ENCODE peak calls at places on chromosomes 16 and 17, in five cellular contexts. V, J, Q, O and Y are unnamed samples.

GRCh38 chr16:21704733-21705132 is 41.0 kb downstream of the OTOA start:
- DNase-seq in V (no peak), J (peak; percentile 68), Q (no peak), O (no peak), Y (no peak)

GRCh38 chr17:81049973-81050551 is 15.1 kb downstream of the BAIAP2 start:
- DNase-seq in V (no peak), J (no peak), Q (peak; percentile 87), O (no peak), Y (peak; percentile 48)

GRCh38 chr17:37255434-37255833 is 120.4 kb upstream of the C17orf78 start:
- DNase-seq in V (no peak), J (no peak), Q (no peak), O (no peak), Y (no peak)

GRCh38 chr17:7220593-7221280 is 999 bp downstream of the ACADVL start:
- DNase-seq in V (no peak), J (peak; percentile 71), Q (peak; percentile 84), O (peak; percentile 92), Y (peak; percentile 78)

GRCh38 chr16:65684230-65684629 is 562.4 kb upstream of the CDH11 start:
- DNase-seq in V (no peak), J (no peak), Q (no peak), O (no peak), Y (no peak)

GRCh38 chr16:11391576-11391975 is 46.3 kb downstream of the RMI2 start:
- DNase-seq in V (no peak), J (no peak), Q (peak; percentile 92), O (no peak), Y (no peak)

GRCh38 chr16:67249178-67249759 is 490 bp downstream of the SLC9A5 start:
- DNase-seq in V (no peak), J (no peak), Q (no peak), O (no peak), Y (peak; percentile 63)

GRCh38 chr17:77942111-77942988 is 16.2 kb upstream of the TNRC6C start:
- DNase-seq in V (no peak), J (peak; percentile 80), Q (no peak), O (no peak), Y (no peak)

GRCh38 chr17:36197389-36197708 is 791 bp upstream of the CCL3L1 start:
- DNase-seq in V (peak; percentile 16), J (no peak), Q (no peak), O (no peak), Y (no peak)

GRCh38 chr17:40818733-40819527 is 3.5 kb downstream of the KRT10 start:
- DNase-seq in V (peak; percentile 75), J (peak; percentile 84), Q (peak; percentile 91), O (peak; percentile 80), Y (peak; percentile 92)

GRCh38 chr16:85329999-85330693 is 217.9 kb upstream of the CIBAR2 start:
- DNase-seq in V (no peak), J (no peak), Q (no peak), O (no peak), Y (peak; percentile 46)

GRCh38 chr17:33531311-33531710 is 238.2 kb upstream of the ASIC2 start:
- DNase-seq in V (no peak), J (no peak), Q (no peak), O (no peak), Y (no peak)

GRCh38 chr17:41785091-41785875 is 1.2 kb downstream of the JUP start:
- DNase-seq in V (peak; percentile 49), J (no peak), Q (no peak), O (no peak), Y (peak; percentile 68)

GRCh38 chr16:424623-425081 is 797 bp upstream of the RAB11FIP3 start:
- DNase-seq in V (peak; percentile 30), J (peak; percentile 57), Q (no peak), O (no peak), Y (peak; percentile 87)

GRCh38 chr17:6514371-6514770 is 42.0 kb downstream of the PITPNM3 start:
- DNase-seq in V (no peak), J (no peak), Q (no peak), O (no peak), Y (no peak)

GRCh38 chr17:44108440-44109311 is 14.8 kb downstream of the HDAC5 start:
- DNase-seq in V (peak; percentile 91), J (peak; percentile 91), Q (peak; percentile 75), O (peak; percentile 96), Y (peak; percentile 93)

GRCh38 chr17:14575349-14575966 is 274.6 kb downstream of the HS3ST3B1 start:
- DNase-seq in V (no peak), J (no peak), Q (no peak), O (no peak), Y (no peak)

GRCh38 chr17:72943826-72944689 is 148.4 kb downstream of the SLC39A11 start:
- DNase-seq in V (no peak), J (no peak), Q (no peak), O (no peak), Y (no peak)
- H3K4me1 ChIP-seq in V (no peaks in the 10 kb centered on the region), J (no peaks in the 10 kb centered on the region), Q (no peaks in the 10 kb centered on the region), O (no peaks in the 10 kb centered on the region), Y (no peaks in the 10 kb centered on the region)

GRCh38 chr17:50198026-50198669 is 3.3 kb downstream of the COL1A1 start:
- DNase-seq in V (peak; percentile 61), J (peak; percentile 76), Q (no peak), O (peak; percentile 86), Y (peak; percentile 64)

GRCh38 chr17:50200447-50201225 is 795 bp downstream of the COL1A1 start:
- DNase-seq in V (peak; percentile 88), J (peak; percentile 93), Q (peak; percentile 94), O (peak; percentile 95), Y (peak; percentile 93)

GRCh38 chr17:50199651-50200446 is 1.6 kb downstream of the COL1A1 start:
- DNase-seq in V (peak; percentile 93), J (peak; percentile 90), Q (peak; percentile 95), O (peak; percentile 96), Y (peak; percentile 87)

GRCh38 chr17:50201226-50201854 is at the start of gene COL1A1:
- DNase-seq in V (peak; percentile 76), J (peak; percentile 77), Q (peak; percentile 77), O (no peak), Y (peak; percentile 83)

GRCh38 chr17:50199211-50199633 is 2.2 kb downstream of the COL1A1 start:
- DNase-seq in V (no peak), J (no peak), Q (no peak), O (no peak), Y (peak; percentile 56)
- H3K27ac ChIP-seq in V (peak overlapping the region; percentile 77), J (peak overlapping the region; percentile 92), Q (peak overlapping the region; percentile 70), O (peak overlapping the region; percentile 90), Y (no peak overlapping the region)

GRCh38 chr16:24729243-24729966 is at the start of gene TNRC6A:
- DNase-seq in V (peak; percentile 90), J (peak; percentile 90), Q (peak; percentile 96), O (peak; percentile 90), Y (peak; percentile 92)

GRCh38 chr16:24734382-24734781 is 4.9 kb downstream of the TNRC6A start:
- DNase-seq in V (no peak), J (no peak), Q (no peak), O (no peak), Y (no peak)

GRCh38 chr16:24729967-24730815 is 740 bp downstream of the TNRC6A start:
- DNase-seq in V (peak; percentile 16), J (peak; percentile 83), Q (peak; percentile 74), O (peak; percentile 44), Y (no peak)

GRCh38 chr16:24730914-24731313 is 1.5 kb downstream of the TNRC6A start:
- DNase-seq in V (no peak), J (no peak), Q (no peak), O (no peak), Y (no peak)

DNA sequence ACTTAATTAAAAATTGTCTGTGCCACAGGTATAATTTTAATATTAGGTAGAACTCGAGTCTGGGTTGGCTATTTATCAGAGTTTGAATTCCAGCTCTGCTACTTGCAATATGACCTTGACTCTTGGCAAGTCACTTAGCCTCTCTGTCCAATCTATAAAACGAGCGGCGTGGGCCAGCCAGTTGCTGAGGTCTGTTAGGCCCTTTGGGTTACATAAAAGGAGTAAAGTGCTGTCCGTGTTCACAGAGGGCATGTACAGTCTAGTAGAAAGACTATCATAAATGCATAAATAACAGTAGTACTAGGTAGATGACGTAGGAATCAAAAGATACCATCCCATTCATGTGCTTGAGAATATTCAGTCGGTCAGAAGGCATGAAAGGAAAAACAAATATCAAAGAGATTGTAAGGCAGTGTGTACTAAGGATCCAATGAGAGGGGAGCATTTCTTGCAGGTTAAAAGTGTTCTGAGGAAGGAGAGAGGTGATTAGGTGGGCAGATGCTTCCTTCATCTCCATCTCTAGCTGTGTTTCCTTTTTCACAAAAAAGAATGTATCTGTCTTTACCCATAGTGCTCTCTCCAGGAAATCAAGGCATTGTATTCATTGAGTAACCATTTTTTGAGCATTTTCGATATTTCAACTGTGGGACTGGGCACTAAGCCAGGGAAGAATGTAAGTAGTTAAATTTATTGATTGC is 2.4 kb downstream of the TNRC6A start:
- DNase-seq in V (peak; percentile 55), J (peak; percentile 67), Q (no peak), O (no peak), Y (peak; percentile 66)
- H3K4me3 ChIP-seq in V (peak overlapping the region; percentile 89), J (peak overlapping the region; percentile 88), Q (peak overlapping the region; percentile 87), O (no peak overlapping the region), Y (peak overlapping the region; percentile 90)

GRCh38 chr17:8377422-8377821 is 918 bp upstream of the KRABD2 start:
- DNase-seq in V (no peak), J (no peak), Q (no peak), O (no peak), Y (no peak)
- H3K4me1 ChIP-seq in V (peaks cover 56% of the 10 kb centered on the region), J (peaks cover 35% of the 10 kb centered on the region), Q (peaks cover 39% of the 10 kb centered on the region), O (peaks cover 57% of the 10 kb centered on the region), Y (peaks cover 34% of the 10 kb centered on the region)

DNA sequence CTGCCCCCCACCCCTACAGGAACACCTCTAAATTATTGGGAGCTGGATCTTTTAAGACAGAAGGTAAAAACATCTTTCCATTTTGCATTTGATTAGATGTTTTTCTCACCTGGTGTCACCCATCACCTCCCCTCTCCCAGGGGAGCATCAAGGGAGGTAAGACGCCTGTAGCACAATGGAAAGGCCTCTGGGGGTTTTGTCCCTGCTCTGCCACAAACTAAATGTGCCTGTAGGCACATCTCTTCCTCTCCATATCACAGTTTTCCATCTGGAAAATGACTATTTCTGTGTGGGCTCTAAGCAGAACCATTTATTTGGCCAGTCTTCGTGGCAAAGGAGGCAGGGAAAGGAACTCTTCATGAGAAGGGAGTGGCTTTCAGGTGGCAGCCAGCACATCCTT is 76.6 kb downstream of the GNAO1 start:
- DNase-seq in V (no peak), J (no peak), Q (no peak), O (no peak), Y (no peak)
- H3K27ac ChIP-seq in V (no peak overlapping the region), J (no peak overlapping the region), Q (no peak overlapping the region), O (no peak overlapping the region), Y (no peak overlapping the region)

GRCh38 chr17:39737761-39738567 is at the start of gene GRB7:
- DNase-seq in V (no peak), J (peak; percentile 36), Q (peak; percentile 91), O (peak; percentile 98), Y (no peak)

GRCh38 chr17:39738568-39738901 is 797 bp downstream of the GRB7 start:
- DNase-seq in V (no peak), J (no peak), Q (no peak), O (peak; percentile 92), Y (no peak)

GRCh38 chr17:39735882-39736281 is 1.9 kb upstream of the GRB7 start:
- DNase-seq in V (no peak), J (no peak), Q (no peak), O (no peak), Y (no peak)

GRCh38 chr17:39736319-39737165 is 1.2 kb upstream of the GRB7 start:
- DNase-seq in V (no peak), J (no peak), Q (peak; percentile 79), O (peak; percentile 69), Y (no peak)

DNA sequence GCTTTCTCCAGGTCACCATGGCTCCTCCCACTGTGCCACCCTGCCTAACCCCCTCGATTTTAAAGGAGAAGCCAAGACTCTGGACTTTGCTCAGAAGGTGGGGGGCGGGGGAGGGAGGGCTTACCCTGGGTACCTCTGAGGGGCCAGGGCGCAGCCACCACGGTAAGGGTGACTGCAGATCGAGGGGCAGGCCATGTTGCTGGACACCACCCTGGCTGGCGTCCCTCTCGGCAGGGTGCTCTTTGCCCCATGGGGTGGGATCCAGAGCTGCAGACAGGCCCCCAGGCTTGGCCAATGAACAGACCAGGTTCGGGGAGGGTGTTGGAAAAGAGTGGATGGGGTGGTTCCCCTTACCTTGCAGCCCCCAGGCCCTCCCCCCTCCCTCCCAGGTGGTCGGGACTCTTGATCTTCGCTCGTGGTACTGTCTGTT is 392 bp upstream of the GRB7 start:
- DNase-seq in V (no peak), J (no peak), Q (no peak), O (no peak), Y (no peak)
- H3K4me3 ChIP-seq in V (peak overlapping the region; percentile 30), J (no peak overlapping the region), Q (peak overlapping the region; percentile 53), O (peak overlapping the region; percentile 63), Y (peak overlapping the region; percentile 38)